ENCODE peak calls at places on chromosomes 16 and 17, in five cellular contexts. One of them, this sample, is unnamed.

GRCh38 chr17:75845058-75845711 is 981 bp upstream of the UNC13D start:
- DNase-seq in GM12864: peak
- DNase-seq in neural crest cell: peak
- DNase-seq in AG04450: no peak
- DNase-seq in left ventricle myocardium inferior: peak
- DNase-seq in this sample: peak

GRCh38 chr17:14886200-14886739 is 378.9 kb downstream of the PMP22 start:
- DNase-seq in GM12864: no peak
- DNase-seq in neural crest cell: no peak
- DNase-seq in AG04450: no peak
- DNase-seq in left ventricle myocardium inferior: no peak
- DNase-seq in this sample: no peak

GRCh38 chr16:49586466-49586865 is 212.9 kb downstream of the C16orf78 start:
- DNase-seq in GM12864: no peak
- DNase-seq in neural crest cell: no peak
- DNase-seq in AG04450: no peak
- DNase-seq in left ventricle myocardium inferior: no peak
- DNase-seq in this sample: no peak

GRCh38 chr17:72004476-72005331 is 116.1 kb upstream of the SOX9 start:
- DNase-seq in GM12864: peak
- DNase-seq in neural crest cell: no peak
- DNase-seq in AG04450: no peak
- DNase-seq in left ventricle myocardium inferior: no peak
- DNase-seq in this sample: no peak

GRCh38 chr17:980406-981291 is 1.1 kb upstream of the NXN start:
- DNase-seq in GM12864: peak
- DNase-seq in neural crest cell: peak
- DNase-seq in AG04450: no peak
- DNase-seq in left ventricle myocardium inferior: peak
- DNase-seq in this sample: peak

GRCh38 chr16:23174622-23175021 is 7.9 kb upstream of the SCNN1G start:
- DNase-seq in GM12864: no peak
- DNase-seq in neural crest cell: no peak
- DNase-seq in AG04450: no peak
- DNase-seq in left ventricle myocardium inferior: no peak
- DNase-seq in this sample: peak

GRCh38 chr16:68447721-68448359 is 468 bp downstream of the SMPD3 start:
- DNase-seq in GM12864: no peak
- DNase-seq in neural crest cell: no peak
- DNase-seq in AG04450: no peak
- DNase-seq in left ventricle myocardium inferior: no peak
- DNase-seq in this sample: no peak

GRCh38 chr16:86471896-86472295 is 38.4 kb upstream of the FOXF1 start:
- DNase-seq in GM12864: no peak
- DNase-seq in neural crest cell: no peak
- DNase-seq in AG04450: no peak
- DNase-seq in left ventricle myocardium inferior: no peak
- DNase-seq in this sample: no peak

GRCh38 chr17:47714773-47715396 is 18.2 kb upstream of the TBX21 start:
- DNase-seq in GM12864: no peak
- DNase-seq in neural crest cell: no peak
- DNase-seq in AG04450: no peak
- DNase-seq in left ventricle myocardium inferior: no peak
- DNase-seq in this sample: no peak

GRCh38 chr17:15273141-15273793 is 8.1 kb upstream of the PMP22 start:
- DNase-seq in GM12864: no peak
- DNase-seq in neural crest cell: no peak
- DNase-seq in AG04450: peak
- DNase-seq in left ventricle myocardium inferior: no peak
- DNase-seq in this sample: no peak

GRCh38 chr16:3058173-3059030 is 7.0 kb upstream of the IL32 start:
- DNase-seq in GM12864: no peak
- DNase-seq in neural crest cell: no peak
- DNase-seq in AG04450: no peak
- DNase-seq in left ventricle myocardium inferior: peak
- DNase-seq in this sample: peak

GRCh38 chr17:48024149-48025039 is 13.2 kb downstream of the COPZ2 start:
- DNase-seq in GM12864: no peak
- DNase-seq in neural crest cell: peak
- DNase-seq in AG04450: no peak
- DNase-seq in left ventricle myocardium inferior: peak
- DNase-seq in this sample: no peak

GRCh38 chr16:19168173-19169080 is at the start of gene SYT17:
- DNase-seq in GM12864: no peak
- DNase-seq in neural crest cell: peak
- DNase-seq in AG04450: no peak
- DNase-seq in left ventricle myocardium inferior: peak
- DNase-seq in this sample: peak

GRCh38 chr17:18331879-18332278 is 16.8 kb downstream of the SMCR8 start:
- DNase-seq in GM12864: no peak
- DNase-seq in neural crest cell: no peak
- DNase-seq in AG04450: no peak
- DNase-seq in left ventricle myocardium inferior: no peak
- DNase-seq in this sample: no peak

GRCh38 chr17:30229012-30229411 is 6.5 kb downstream of the SLC6A4 start:
- DNase-seq in GM12864: no peak
- DNase-seq in neural crest cell: no peak
- DNase-seq in AG04450: no peak
- DNase-seq in left ventricle myocardium inferior: no peak
- DNase-seq in this sample: no peak

GRCh38 chr17:19237389-19238166 is 412 bp downstream of the EPN2 start:
- DNase-seq in GM12864: no peak
- DNase-seq in neural crest cell: no peak
- DNase-seq in AG04450: no peak
- DNase-seq in left ventricle myocardium inferior: peak
- DNase-seq in this sample: peak

DNA sequence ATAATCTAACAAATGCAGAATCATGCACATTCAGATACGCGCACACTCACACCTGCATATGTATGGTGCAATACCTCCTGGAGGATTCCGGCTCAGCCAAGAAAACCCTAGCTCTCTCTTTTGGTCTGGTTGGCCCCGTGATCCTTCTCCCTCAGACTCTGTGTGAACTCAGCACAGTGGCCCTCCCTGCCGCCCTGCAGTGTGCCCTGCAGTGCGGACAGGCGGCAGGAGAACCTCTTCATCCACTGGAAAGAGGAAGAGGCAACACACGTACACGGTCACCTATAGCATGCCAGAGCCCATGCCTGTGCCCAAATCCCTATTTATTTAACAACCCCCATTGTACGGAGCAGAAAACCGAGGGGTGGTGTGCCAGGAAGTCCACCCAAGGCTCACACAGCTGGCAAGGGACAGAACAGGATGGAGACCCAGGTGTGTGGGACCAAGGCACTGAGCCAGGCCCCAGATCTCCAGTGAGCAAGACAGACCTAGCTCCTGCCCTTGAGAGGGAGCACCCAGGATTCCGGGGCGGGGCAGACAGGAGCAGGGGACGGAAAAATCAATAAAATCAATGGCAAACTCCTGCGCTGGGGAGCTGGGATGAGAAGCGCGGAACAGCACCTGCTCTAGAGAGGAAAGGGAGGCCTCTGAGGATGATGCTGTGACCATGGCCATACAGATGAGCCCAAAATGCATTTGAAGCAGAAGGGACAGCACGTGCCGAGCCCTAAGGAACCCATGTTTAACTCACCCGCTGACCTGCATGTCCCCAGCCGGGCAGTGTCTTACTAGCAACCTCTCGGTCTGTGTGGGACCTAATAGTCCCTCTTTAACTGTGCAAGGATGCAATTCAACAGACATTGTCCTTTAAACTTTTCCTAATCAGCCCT is 54.7 kb upstream of the CIBAR2 start:
- DNase-seq in GM12864: no peak
- DNase-seq in neural crest cell: no peak
- DNase-seq in AG04450: no peak
- DNase-seq in left ventricle myocardium inferior: no peak
- DNase-seq in this sample: no peak
- TF ChIP-seq CTCF in GM12864: no peak
- TF ChIP-seq CTCF in neural crest cell: no peak
- TF ChIP-seq CTCF in AG04450: no peak
- TF ChIP-seq CTCF in left ventricle myocardium inferior: no peak
- TF ChIP-seq CTCF in this sample: no peak

DNA sequence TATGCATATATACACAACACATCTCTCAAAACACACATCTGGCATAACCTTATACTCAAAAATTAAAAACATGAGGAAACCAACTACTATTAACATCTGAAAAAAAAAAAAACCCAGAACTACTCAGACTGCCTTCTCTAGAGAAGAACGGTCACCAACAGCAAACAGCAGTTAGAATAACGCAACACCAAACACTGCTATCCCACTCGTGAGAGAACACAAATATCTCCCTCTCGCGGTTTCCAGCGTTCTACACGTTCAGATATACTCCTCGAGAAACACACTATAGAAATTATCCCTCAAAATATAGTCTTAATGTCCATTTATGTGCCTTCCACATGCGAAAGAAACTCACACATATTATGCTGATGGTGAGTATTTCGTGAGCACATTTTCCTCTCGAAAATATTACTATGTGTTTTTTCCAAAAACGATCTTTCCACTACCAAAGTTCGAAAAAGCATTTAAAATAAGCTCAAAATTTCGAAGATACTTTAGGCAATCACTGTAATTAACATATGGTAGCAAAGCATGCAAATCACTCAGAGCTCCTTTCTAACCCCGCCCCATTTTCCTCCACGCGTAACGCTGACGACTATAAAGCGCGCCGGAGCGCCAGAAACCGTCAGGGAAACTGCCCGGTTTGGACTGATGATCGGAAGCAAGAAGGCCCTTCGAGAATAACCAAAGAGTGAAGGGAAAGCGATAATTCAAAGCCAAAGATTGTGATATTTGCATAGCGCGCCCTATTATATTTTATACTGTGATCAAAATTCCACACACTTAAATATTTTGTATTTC is 60.1 kb downstream of the TEX14 start:
- DNase-seq in GM12864: peak
- DNase-seq in neural crest cell: peak
- DNase-seq in AG04450: peak
- DNase-seq in left ventricle myocardium inferior: peak
- DNase-seq in this sample: peak
- TF ChIP-seq CTCF in GM12864: no peak
- TF ChIP-seq CTCF in neural crest cell: peak
- TF ChIP-seq CTCF in AG04450: peak
- TF ChIP-seq CTCF in left ventricle myocardium inferior: peak
- TF ChIP-seq CTCF in this sample: no peak

GRCh38 chr17:31696184-31696602 is 162.9 kb downstream of the COPRS start:
- DNase-seq in GM12864: no peak
- DNase-seq in neural crest cell: peak
- DNase-seq in AG04450: peak
- DNase-seq in left ventricle myocardium inferior: peak
- DNase-seq in this sample: no peak
- TF ChIP-seq CTCF in GM12864: no peak
- TF ChIP-seq CTCF in neural crest cell: peak
- TF ChIP-seq CTCF in AG04450: peak
- TF ChIP-seq CTCF in left ventricle myocardium inferior: peak
- TF ChIP-seq CTCF in this sample: no peak

DNA sequence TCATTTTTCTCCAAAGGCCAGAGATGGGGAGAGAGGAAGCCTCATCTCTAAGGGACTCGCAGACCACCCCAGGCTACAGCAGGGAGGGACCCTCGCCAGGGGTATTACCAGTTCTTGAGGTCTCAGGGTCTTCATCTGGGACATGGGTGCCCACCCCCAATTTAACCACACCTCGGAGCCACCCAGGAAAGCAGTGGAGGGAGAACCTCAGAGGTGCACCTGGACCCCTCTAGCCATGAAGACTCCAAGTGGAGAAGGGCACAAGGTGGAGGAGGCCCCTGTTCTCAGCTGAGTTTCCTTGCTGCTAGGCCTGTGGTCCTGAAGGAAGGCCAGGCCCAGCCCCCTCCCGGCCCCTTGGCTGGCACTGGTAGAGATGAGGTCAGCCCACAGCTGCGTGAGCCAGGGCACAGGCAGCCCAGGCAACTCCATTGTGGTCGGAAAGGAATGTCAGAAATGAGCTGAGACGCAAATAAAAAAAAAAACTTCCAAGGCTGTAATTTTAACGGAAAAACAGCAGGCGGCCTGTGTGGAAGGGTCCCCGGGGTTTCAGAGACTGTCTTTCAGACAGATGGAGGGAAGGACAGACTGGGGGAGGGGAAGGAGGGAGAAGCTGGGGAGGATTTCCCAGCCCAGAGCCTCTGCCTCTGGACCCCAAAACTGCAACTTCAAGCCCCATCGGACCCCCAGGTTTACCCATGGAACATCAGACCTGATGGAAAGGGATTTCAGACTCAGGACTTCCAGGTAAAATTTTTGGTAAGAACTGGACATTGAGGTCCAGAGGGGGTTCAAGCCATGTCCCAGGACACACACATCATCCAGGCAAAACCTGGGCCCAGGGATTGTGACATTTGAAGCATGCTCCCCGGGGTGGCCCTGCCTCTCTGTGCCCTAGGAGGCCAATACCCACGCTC is 25.5 kb upstream of the MRPS23 start:
- DNase-seq in GM12864: no peak
- DNase-seq in neural crest cell: peak
- DNase-seq in AG04450: peak
- DNase-seq in left ventricle myocardium inferior: peak
- DNase-seq in this sample: peak
- TF ChIP-seq CTCF in GM12864: no peak
- TF ChIP-seq CTCF in neural crest cell: peak
- TF ChIP-seq CTCF in AG04450: peak
- TF ChIP-seq CTCF in left ventricle myocardium inferior: peak
- TF ChIP-seq CTCF in this sample: peak

DNA sequence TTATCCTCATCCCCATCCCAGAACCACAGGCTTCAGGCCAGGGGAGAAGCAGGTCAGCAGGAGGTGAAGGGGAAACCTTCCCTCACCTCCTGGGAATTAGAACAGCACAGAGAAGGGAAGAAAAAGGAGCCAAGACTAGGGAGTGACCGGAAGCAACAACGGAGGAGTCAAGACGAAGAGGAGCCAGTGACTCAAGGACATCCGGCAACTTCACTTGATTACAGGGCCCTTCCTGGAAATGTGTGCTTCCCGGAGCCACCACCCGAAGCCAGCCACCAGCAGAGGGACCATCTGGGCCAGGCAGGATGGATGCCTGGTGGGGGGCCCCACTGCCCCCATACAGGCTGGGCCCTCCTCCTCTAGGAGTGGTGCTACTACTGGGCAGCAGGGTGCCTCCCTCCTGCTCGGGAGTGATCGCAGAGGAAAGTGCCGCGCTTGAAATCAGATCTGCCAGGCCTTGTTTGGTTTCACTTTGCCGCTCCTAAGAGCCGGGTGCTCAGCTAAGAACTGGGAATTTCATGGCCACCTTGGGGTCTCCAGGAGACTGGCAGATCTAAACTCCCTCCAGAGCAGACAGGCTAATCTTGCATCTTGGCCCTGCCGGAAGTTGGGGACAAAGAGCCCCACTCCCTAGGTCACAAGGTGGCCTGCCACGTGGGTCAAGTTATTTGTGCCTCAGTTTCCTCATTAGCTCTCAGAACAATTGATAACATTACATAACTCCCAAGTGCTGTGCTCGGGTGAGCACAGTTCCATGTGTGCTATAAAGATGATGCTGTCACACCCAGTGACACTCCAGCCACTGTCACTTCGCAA is 6.6 kb downstream of the CDC42EP4 start:
- DNase-seq in GM12864: no peak
- DNase-seq in neural crest cell: no peak
- DNase-seq in AG04450: no peak
- DNase-seq in left ventricle myocardium inferior: peak
- DNase-seq in this sample: peak
- TF ChIP-seq CTCF in GM12864: no peak
- TF ChIP-seq CTCF in neural crest cell: peak
- TF ChIP-seq CTCF in AG04450: peak
- TF ChIP-seq CTCF in left ventricle myocardium inferior: peak
- TF ChIP-seq CTCF in this sample: no peak

GRCh38 chr17:63418540-63418939 is 27.6 kb downstream of the CYB561 start:
- DNase-seq in GM12864: no peak
- DNase-seq in neural crest cell: no peak
- DNase-seq in AG04450: no peak
- DNase-seq in left ventricle myocardium inferior: no peak
- DNase-seq in this sample: no peak
- TF ChIP-seq CTCF in GM12864: no peak
- TF ChIP-seq CTCF in neural crest cell: no peak
- TF ChIP-seq CTCF in AG04450: no peak
- TF ChIP-seq CTCF in left ventricle myocardium inferior: no peak
- TF ChIP-seq CTCF in this sample: no peak

This sample was measured in endothelial cell.